ENCODE peak calls at places on chromosomes 4 and X, in ten cellular contexts. One of them, this sample, is unnamed.
A peak's percentile ranks its signal among the peaks of the same experiment; 100 is the strongest.

GRCh38 chr4:152724494-152724893 is 44.7 kb upstream of the TMEM154 start:
- DNase-seq in CD4-positive, alpha-beta T cell: no peak
- DNase-seq in DMS153: no peak
- DNase-seq in AG04449: no peak
- DNase-seq in T-cell: no peak
- DNase-seq in HFF-Myc: no peak
- DNase-seq in HTR-8/SVneo: no peak
- DNase-seq in fibroblast of mammary gland: no peak
- DNase-seq in RPMI7951: no peak
- DNase-seq in NCI-H1417: no peak
- DNase-seq in this sample: no peak

GRCh38 chr4:71163317-71163716 is 169.9 kb downstream of the DCK start:
- DNase-seq in NCI-H1417: no peak
- DNase-seq in HTR-8/SVneo: no peak
- DNase-seq in DMS153: no peak
- DNase-seq in AG04449: no peak
- DNase-seq in T-cell: no peak
- DNase-seq in CD4-positive, alpha-beta T cell: no peak
- DNase-seq in RPMI7951: no peak
- DNase-seq in fibroblast of mammary gland: no peak
- DNase-seq in HFF-Myc: no peak
- DNase-seq in this sample: no peak

GRCh38 chrX:37679230-37679629 is 6.4 kb upstream of the XK start:
- DNase-seq in CD4-positive, alpha-beta T cell: no peak
- DNase-seq in DMS153: no peak
- DNase-seq in fibroblast of mammary gland: no peak
- DNase-seq in NCI-H1417: no peak
- DNase-seq in HFF-Myc: no peak
- DNase-seq in T-cell: no peak
- DNase-seq in RPMI7951: no peak
- DNase-seq in HTR-8/SVneo: no peak
- DNase-seq in AG04449: no peak
- DNase-seq in this sample: no peak

GRCh38 chr4:138090145-138090917 is 151.8 kb downstream of the SLC7A11 start:
- DNase-seq in RPMI7951: peak; percentile 67
- DNase-seq in HTR-8/SVneo: peak; percentile 80
- DNase-seq in NCI-H1417: peak; percentile 61
- DNase-seq in CD4-positive, alpha-beta T cell: no peak
- DNase-seq in fibroblast of mammary gland: peak; percentile 84
- DNase-seq in HFF-Myc: peak; percentile 85
- DNase-seq in T-cell: no peak
- DNase-seq in AG04449: no peak
- DNase-seq in DMS153: peak; percentile 77
- DNase-seq in this sample: peak; percentile 94

GRCh38 chr4:160026720-160027119 is 923.8 kb downstream of the RAPGEF2 start:
- DNase-seq in HTR-8/SVneo: no peak
- DNase-seq in NCI-H1417: no peak
- DNase-seq in RPMI7951: no peak
- DNase-seq in CD4-positive, alpha-beta T cell: no peak
- DNase-seq in T-cell: no peak
- DNase-seq in HFF-Myc: no peak
- DNase-seq in AG04449: no peak
- DNase-seq in fibroblast of mammary gland: peak; percentile 1
- DNase-seq in DMS153: no peak
- DNase-seq in this sample: no peak

GRCh38 chr4:80154547-80154933 is 42.8 kb upstream of the PRDM8 start:
- DNase-seq in HFF-Myc: no peak
- DNase-seq in DMS153: peak; percentile 25
- DNase-seq in fibroblast of mammary gland: no peak
- DNase-seq in CD4-positive, alpha-beta T cell: no peak
- DNase-seq in RPMI7951: no peak
- DNase-seq in HTR-8/SVneo: no peak
- DNase-seq in NCI-H1417: peak; percentile 89
- DNase-seq in AG04449: no peak
- DNase-seq in T-cell: no peak
- DNase-seq in this sample: no peak

GRCh38 chr4:57424231-57424897 is 314.2 kb upstream of the IGFBP7 start:
- DNase-seq in CD4-positive, alpha-beta T cell: no peak
- DNase-seq in NCI-H1417: no peak
- DNase-seq in HFF-Myc: peak; percentile 1
- DNase-seq in AG04449: peak; percentile 65
- DNase-seq in T-cell: no peak
- DNase-seq in fibroblast of mammary gland: peak; percentile 87
- DNase-seq in RPMI7951: peak; percentile 94
- DNase-seq in HTR-8/SVneo: peak; percentile 51
- DNase-seq in DMS153: no peak
- DNase-seq in this sample: peak; percentile 77

GRCh38 chr4:148998719-148999118 is 556.5 kb upstream of the NR3C2 start:
- DNase-seq in CD4-positive, alpha-beta T cell: no peak
- DNase-seq in HFF-Myc: peak; percentile 2
- DNase-seq in fibroblast of mammary gland: peak; percentile 18
- DNase-seq in RPMI7951: no peak
- DNase-seq in HTR-8/SVneo: no peak
- DNase-seq in DMS153: no peak
- DNase-seq in T-cell: no peak
- DNase-seq in AG04449: no peak
- DNase-seq in NCI-H1417: no peak
- DNase-seq in this sample: no peak

GRCh38 chr4:84648863-84649647 is 66.1 kb downstream of the CDS1 start:
- DNase-seq in DMS153: peak; percentile 16
- DNase-seq in fibroblast of mammary gland: no peak
- DNase-seq in HFF-Myc: no peak
- DNase-seq in HTR-8/SVneo: no peak
- DNase-seq in T-cell: no peak
- DNase-seq in CD4-positive, alpha-beta T cell: no peak
- DNase-seq in AG04449: no peak
- DNase-seq in RPMI7951: no peak
- DNase-seq in NCI-H1417: no peak
- DNase-seq in this sample: no peak

GRCh38 chr4:101337688-101338087 is 9.6 kb downstream of the PPP3CA start:
- DNase-seq in HFF-Myc: no peak
- DNase-seq in NCI-H1417: no peak
- DNase-seq in RPMI7951: peak; percentile 55
- DNase-seq in fibroblast of mammary gland: peak; percentile 77
- DNase-seq in AG04449: no peak
- DNase-seq in HTR-8/SVneo: no peak
- DNase-seq in T-cell: no peak
- DNase-seq in DMS153: no peak
- DNase-seq in CD4-positive, alpha-beta T cell: no peak
- DNase-seq in this sample: no peak

GRCh38 chr4:90127223-90127705 is at the start of gene CCSER1:
- DNase-seq in fibroblast of mammary gland: peak; percentile 7
- DNase-seq in HFF-Myc: no peak
- DNase-seq in NCI-H1417: peak; percentile 86
- DNase-seq in RPMI7951: peak; percentile 6
- DNase-seq in AG04449: no peak
- DNase-seq in HTR-8/SVneo: peak; percentile 8
- DNase-seq in T-cell: no peak
- DNase-seq in DMS153: peak; percentile 74
- DNase-seq in CD4-positive, alpha-beta T cell: peak; percentile 6
- DNase-seq in this sample: no peak

This sample was measured in COLO829.